ENCODE peak calls at places on chromosome 1, in six cellular contexts. G is dorsolateral prefrontal cortex, O is tibial artery, E is suprapubic skin, A is right cardiac atrium, H is DND-41. L is an unnamed sample.

GRCh38 chr1:107474877-107475612 is 334.2 kb downstream of the NTNG1 start:
- DNase-seq in G (no peak), O (no peak), E (no peak), A (no peak), H (no peak), L (no peak)

GRCh38 chr1:153494976-153495535 is 34.6 kb upstream of the S100A7 start:
- DNase-seq in G (peak), O (peak), E (peak), A (peak), H (peak), L (peak)

GRCh38 chr1:1432566-1432950 is 2.9 kb upstream of the VWA1 start:
- DNase-seq in G (no peak), O (no peak), E (no peak), A (peak), H (no peak), L (no peak)

GRCh38 chr1:182315157-182315556 is 76.4 kb downstream of the GLUL start:
- DNase-seq in G (no peak), O (no peak), E (no peak), A (no peak), H (no peak), L (no peak)

GRCh38 chr1:175129182-175129581 is 61.5 kb downstream of the TNN start:
- DNase-seq in G (no peak), O (no peak), E (no peak), A (no peak), H (no peak), L (no peak)

GRCh38 chr1:237590381-237590780 is 300.3 kb downstream of the ZP4 start:
- DNase-seq in G (no peak), O (no peak), E (no peak), A (no peak), H (no peak), L (no peak)

GRCh38 chr1:182816863-182817262 is 22.3 kb upstream of the DHX9 start:
- DNase-seq in G (no peak), O (no peak), E (no peak), A (no peak), H (no peak), L (no peak)

GRCh38 chr1:234972411-234973191 is 156.0 kb downstream of the TOMM20 start:
- DNase-seq in G (peak), O (no peak), E (no peak), A (no peak), H (no peak), L (no peak)

GRCh38 chr1:95116666-95117206 is 419 bp upstream of the TLCD4 start:
- DNase-seq in G (peak), O (peak), E (no peak), A (peak), H (no peak), L (peak)
- H3K27ac ChIP-seq in G (peak), O (peak), E (no peak), A (peak), H (no peak), L (no peak)

DNA sequence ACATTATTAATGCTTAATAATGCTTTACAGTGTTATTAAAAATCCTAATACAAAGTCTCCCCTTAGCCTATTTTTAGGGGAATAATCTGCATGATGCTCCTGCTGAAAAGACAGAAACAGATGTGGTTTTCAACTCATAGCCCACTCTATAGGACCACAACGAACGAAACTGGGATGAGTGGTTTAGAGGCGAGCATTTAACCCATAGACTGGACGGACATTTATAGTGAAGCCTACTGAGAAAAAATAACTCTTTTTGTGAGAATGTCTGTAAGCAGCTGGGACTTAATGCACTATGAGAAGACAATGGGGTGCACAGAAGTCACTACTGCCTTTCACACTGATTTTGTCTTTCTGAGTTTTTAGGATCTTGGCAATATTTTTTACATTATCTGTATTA is 1599.6 kb upstream of the B3GALT2 start:
- DNase-seq in G (no peak), O (no peak), E (no peak), A (no peak), H (no peak), L (no peak)
- H3K27ac ChIP-seq in G (no peak), O (no peak), E (no peak), A (no peak), H (no peak), L (no peak)

GRCh38 chr1:156494309-156494895 is 6.2 kb downstream of the MEF2D start:
- DNase-seq in G (no peak), O (no peak), E (no peak), A (no peak), H (no peak), L (no peak)
- H3K27ac ChIP-seq in G (peak), O (peak), E (peak), A (peak), H (peak), L (no peak)

GRCh38 chr1:185594786-185595410 is 139.3 kb upstream of the HMCN1 start:
- DNase-seq in G (no peak), O (no peak), E (no peak), A (no peak), H (no peak), L (no peak)
- H3K27ac ChIP-seq in G (no peak), O (no peak), E (no peak), A (peak), H (no peak), L (no peak)

DNA sequence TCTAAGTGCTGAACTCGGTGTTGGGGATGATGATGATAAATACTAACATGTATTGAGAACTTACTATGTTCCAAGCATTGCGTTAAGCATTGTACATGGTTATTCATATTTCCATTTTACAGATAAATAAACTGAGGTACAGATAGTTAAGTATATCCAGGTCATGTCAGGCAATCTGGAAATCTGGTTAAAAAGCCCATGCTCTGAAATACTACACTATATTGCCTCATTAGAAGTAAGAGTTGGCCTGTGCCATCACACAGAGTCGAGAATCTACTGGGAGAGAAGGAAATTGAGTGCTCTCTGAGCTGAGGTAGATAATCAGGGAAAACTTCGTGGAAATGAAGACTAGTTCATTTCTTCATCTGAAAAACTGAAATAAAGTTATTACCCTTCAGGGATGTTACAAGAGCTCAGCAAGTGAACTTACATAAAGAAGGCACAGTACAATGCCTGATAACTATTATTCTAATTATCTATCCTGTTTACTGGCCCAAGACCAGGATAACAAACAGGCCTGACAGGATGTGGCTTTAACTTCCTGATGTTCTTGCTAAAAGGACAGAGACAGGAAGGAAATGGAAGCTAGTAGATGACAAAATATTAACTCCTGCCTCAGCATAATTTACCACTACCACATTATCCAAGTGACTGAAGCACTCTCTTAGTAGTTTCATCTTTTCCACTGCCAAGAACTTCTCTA is 85.6 kb downstream of the EPS15 start:
- DNase-seq in G (no peak), O (no peak), E (no peak), A (no peak), H (no peak), L (no peak)
- H3K27ac ChIP-seq in G (no peak), O (no peak), E (peak), A (no peak), H (peak), L (no peak)

GRCh38 chr1:223033658-223034057 is 109.4 kb downstream of the TLR5 start:
- DNase-seq in G (no peak), O (no peak), E (no peak), A (no peak), H (no peak), L (no peak)

GRCh38 chr1:223034270-223034798 is 108.7 kb downstream of the TLR5 start:
- DNase-seq in G (no peak), O (no peak), E (no peak), A (no peak), H (no peak), L (no peak)

GRCh38 chr1:223030871-223031270 is 112.2 kb downstream of the TLR5 start:
- DNase-seq in G (no peak), O (no peak), E (no peak), A (no peak), H (no peak), L (no peak)

GRCh38 chr1:223029985-223030769 is 112.9 kb downstream of the TLR5 start:
- DNase-seq in G (no peak), O (no peak), E (no peak), A (no peak), H (no peak), L (no peak)

DNA sequence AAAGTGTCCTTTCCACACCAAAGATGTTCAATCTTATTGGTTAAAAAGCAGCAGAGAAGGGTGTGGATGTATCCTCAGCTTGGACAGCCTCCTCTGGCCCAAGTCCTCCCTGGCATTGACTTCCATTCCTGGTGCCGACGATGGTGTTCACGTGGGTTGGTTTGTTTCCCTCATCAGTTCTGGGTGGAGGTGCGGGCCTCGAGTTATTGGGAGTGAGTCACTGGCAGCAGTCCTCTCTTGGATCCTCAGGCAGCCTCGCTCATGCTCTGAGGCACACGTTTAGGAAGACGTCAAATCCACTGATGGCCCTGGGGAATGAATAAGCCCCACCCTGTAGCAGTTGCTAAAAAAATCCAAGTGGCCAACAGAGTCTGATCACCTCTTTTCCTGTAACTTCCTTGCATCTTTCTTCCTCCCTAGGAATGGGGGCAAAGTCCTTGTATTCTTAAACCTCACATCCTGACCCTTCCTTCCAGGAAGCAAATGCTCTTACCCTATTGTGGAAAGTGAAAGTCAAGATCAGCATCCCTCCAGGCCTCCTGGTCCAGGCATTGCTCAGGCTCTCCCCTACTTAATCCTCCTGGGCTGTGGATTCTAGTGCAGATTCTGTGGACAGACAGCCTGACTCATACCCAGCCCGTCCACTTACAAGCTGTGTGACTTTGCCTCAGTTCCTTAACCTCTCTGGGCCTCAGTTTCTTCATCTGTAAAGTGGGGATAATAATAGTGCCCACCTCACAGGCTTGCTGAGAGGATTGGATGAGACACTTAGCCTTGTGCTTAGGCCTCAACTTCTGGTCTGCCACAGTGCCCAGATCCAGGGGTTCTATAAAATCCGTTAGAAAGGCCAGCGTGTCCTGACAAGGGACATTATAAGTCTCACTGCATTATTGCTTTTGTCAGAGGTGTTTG is 111.1 kb downstream of the TLR5 start:
- DNase-seq in G (no peak), O (peak), E (peak), A (peak), H (no peak), L (no peak)
- H3K27ac ChIP-seq in G (no peak), O (peak), E (no peak), A (peak), H (no peak), L (no peak)

DNA sequence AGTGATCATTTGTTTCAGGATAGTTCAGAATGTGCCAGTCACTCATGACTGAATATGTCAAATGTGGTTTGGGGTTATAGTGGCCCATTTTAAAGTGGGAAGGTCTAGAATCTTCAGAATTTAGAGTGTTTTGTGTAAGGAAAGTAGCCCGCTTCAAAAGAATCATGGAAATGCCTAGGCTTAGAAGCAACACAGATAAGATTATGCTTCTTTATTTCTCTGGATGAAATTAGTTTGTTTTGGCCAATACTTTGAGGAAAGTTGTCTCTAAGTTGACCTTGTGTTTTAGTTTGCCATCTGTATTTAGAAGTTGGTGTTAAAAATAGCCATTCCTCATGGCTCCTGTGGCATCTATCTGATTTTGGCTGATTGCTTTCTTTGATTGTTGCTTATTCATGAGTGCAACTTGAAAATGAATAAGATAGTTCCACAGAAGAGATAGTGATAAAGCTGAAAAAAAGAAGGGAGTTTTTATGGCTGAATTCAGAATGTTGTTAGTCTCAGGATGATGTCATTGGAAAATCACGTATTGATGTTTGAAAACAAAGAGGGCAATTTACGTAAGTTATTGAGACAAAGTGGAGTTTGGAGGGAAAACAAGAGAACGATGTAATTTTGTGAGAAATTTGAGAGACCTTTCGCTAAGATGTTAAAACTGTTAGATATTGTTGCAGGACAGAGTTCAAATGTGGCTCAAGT is 71.9 kb downstream of the PLA2G4A start:
- DNase-seq in G (no peak), O (no peak), E (no peak), A (no peak), H (no peak), L (no peak)
- H3K27ac ChIP-seq in G (no peak), O (no peak), E (no peak), A (no peak), H (no peak), L (no peak)

L was measured in CD8-positive, alpha-beta T cell.